ENCODE peak calls at places on chromosomes 12 and 14, in six cellular contexts. H is brain microvascular endothelial cell, B is GM23338, G is choroid plexus epithelial cell, M is hepatocyte, A is sigmoid colon. S is an unnamed sample.

GRCh38 chr12:25585021-25585523 is 32.0 kb upstream of the LMNTD1 start:
- DNase-seq in H (no peak), M (peak; percentile 16), B (no peak), A (peak; percentile 80), G (peak; percentile 99), S (peak; percentile 88)

GRCh38 chr12:28963554-28963953 is 185.5 kb upstream of the FAR2 start:
- DNase-seq in A (no peak), M (peak; percentile 14), H (no peak), G (peak; percentile 76), B (peak; percentile 64), S (peak; percentile 64)

GRCh38 chr12:115227137-115227615 is 543.2 kb upstream of the TBX3 start:
- DNase-seq in M (peak; percentile 80), B (no peak), H (peak; percentile 68), G (peak; percentile 69), A (no peak), S (peak; percentile 89)

GRCh38 chr12:76878899-76879709 is at the start of gene CSRP2:
- DNase-seq in H (peak; percentile 66), G (peak; percentile 74), M (peak; percentile 95), B (peak; percentile 97), A (peak; percentile 93), S (peak; percentile 89)

GRCh38 chr14:97851438-97851995 is 1054.3 kb downstream of the VRK1 start:
- DNase-seq in H (no peak), G (no peak), A (no peak), M (no peak), B (no peak), S (no peak)

GRCh38 chr14:53011053-53011462 is 60.2 kb upstream of the FERMT2 start:
- DNase-seq in B (peak; percentile 79), M (peak; percentile 69), G (peak; percentile 98), A (peak; percentile 93), H (peak; percentile 97), S (peak; percentile 99)

GRCh38 chr14:69355955-69356321 is 42.2 kb downstream of the ERH start:
- DNase-seq in G (peak; percentile 42), A (peak; percentile 81), B (no peak), M (peak; percentile 37), H (peak; percentile 17), S (peak; percentile 73)

GRCh38 chr12:54060975-54061778 is 7.5 kb downstream of the HOXC4 start:
- DNase-seq in A (no peak), G (no peak), B (no peak), M (no peak), H (no peak), S (no peak)

GRCh38 chr12:67496616-67497015 is 151.9 kb upstream of the DYRK2 start:
- DNase-seq in G (no peak), A (no peak), M (no peak), B (no peak), H (no peak), S (no peak)

GRCh38 chr14:70735043-70735442 is 74.3 kb downstream of the MAP3K9 start:
- DNase-seq in G (peak; percentile 38), H (no peak), B (no peak), A (no peak), M (peak; percentile 45), S (peak; percentile 10)

GRCh38 chr12:106276032-106276728 is 26.4 kb upstream of the TCP11L2 start:
- DNase-seq in M (no peak), B (no peak), H (no peak), G (no peak), A (no peak), S (no peak)

GRCh38 chr12:88986056-88986455 is 366.2 kb downstream of the DUSP6 start:
- DNase-seq in G (no peak), M (no peak), A (no peak), B (no peak), H (no peak), S (peak; percentile 62)

GRCh38 chr14:47208434-47208833 is 467.0 kb downstream of the MDGA2 start:
- DNase-seq in H (no peak), B (peak; percentile 17), A (no peak), M (peak; percentile 37), G (no peak), S (no peak)

GRCh38 chr12:2520722-2521246 is 274.0 kb upstream of the FKBP4 start:
- DNase-seq in G (no peak), B (no peak), M (no peak), H (no peak), A (no peak), S (no peak)

GRCh38 chr14:34331728-34332623 is 130.1 kb downstream of the SPTSSA start:
- DNase-seq in B (peak; percentile 85), G (peak; percentile 78), A (no peak), M (peak; percentile 79), H (peak; percentile 33), S (peak; percentile 56)

DNA sequence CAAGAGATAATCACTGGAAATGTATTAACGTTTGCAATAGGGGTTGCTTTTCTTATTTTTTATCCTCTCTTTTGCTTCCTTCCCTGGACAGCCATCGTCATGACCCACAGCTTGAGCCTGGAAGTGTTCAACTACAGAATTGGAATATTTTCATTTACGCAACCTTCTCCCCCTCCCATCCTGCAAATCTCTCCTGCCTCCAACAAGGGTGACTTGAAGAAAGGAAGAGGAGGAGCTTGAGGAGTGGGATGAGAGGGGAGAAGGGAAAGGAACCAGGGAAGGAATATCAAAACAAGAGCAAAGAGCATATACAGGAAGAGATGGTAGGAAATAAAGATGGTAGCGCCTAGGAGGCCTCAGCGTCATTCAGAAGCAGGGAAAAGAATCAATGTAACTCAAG is 1.6 kb upstream of the MANSC4 start:
- DNase-seq in A (no peak), H (peak; percentile 3), M (no peak), B (peak; percentile 23), G (peak; percentile 49), S (peak; percentile 27)
- H3K4me3 ChIP-seq in A (peak overlapping the region; percentile 69), H (peak overlapping the region; percentile 82), M (no peak overlapping the region), B (peak overlapping the region; percentile 80), G (peak overlapping the region; percentile 75), S (no peak overlapping the region)

GRCh38 chr12:114166360-114166759 is 200.2 kb upstream of the RBM19 start:
- DNase-seq in B (peak; percentile 87), A (no peak), H (no peak), M (peak; percentile 70), G (no peak), S (peak; percentile 52)
- TF ChIP-seq CTCF in B (peak; percentile 81), A (no peak), H (no peak), M (peak; percentile 56), G (no peak), S (peak; percentile 46)

GRCh38 chr14:92794961-92795360 is 856 bp downstream of the GOLGA5 start:
- DNase-seq in H (no peak), M (no peak), G (no peak), A (no peak), B (no peak), S (no peak)
- H3K4me3 ChIP-seq in H (peak overlapping the region; percentile 99), M (peak overlapping the region; percentile 46), G (peak overlapping the region; percentile 99), A (peak overlapping the region; percentile 70), B (peak overlapping the region; percentile 95), S (peak overlapping the region; percentile 69)

GRCh38 chr12:21453312-21453852 is 15.9 kb downstream of the PYROXD1 start:
- DNase-seq in M (no peak), H (no peak), G (no peak), B (no peak), A (no peak), S (no peak)

GRCh38 chr12:21456291-21456780 is 18.9 kb downstream of the PYROXD1 start:
- DNase-seq in G (no peak), A (no peak), M (no peak), H (no peak), B (no peak), S (peak; percentile 31)

DNA sequence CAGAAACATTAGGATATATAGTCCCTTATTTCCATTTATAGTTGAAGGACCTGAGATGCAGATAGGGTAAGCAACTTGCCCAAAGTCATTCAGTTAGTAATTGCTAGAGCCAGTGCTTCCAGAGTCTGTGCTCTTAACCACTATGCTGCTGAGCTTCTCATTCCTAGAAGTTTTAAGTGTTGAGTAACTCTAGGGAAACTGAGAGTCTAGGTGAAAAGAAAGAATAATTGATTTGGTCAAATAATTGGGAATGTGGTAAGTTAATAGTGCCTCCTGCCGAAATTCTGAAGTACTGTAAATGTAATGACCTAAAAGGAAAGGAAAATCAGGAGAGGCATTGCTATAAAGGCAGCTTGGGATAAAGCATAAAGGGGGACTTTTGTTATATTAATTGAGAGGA is 14.1 kb downstream of the PYROXD1 start:
- DNase-seq in H (peak; percentile 18), B (peak; percentile 71), M (no peak), G (peak; percentile 62), A (no peak), S (no peak)
- TF ChIP-seq CTCF in H (peak; percentile 22), B (peak; percentile 66), M (peak; percentile 5), G (no peak), A (no peak), S (no peak)

GRCh38 chr14:37591941-37592287 is 3.1 kb downstream of the FOXA1 start:
- DNase-seq in A (no peak), G (no peak), M (peak; percentile 41), B (no peak), H (no peak), S (no peak)

GRCh38 chr14:37591311-37591940 is 3.6 kb downstream of the FOXA1 start:
- DNase-seq in M (peak; percentile 75), G (no peak), H (no peak), A (no peak), B (peak; percentile 83), S (no peak)

GRCh38 chr14:37588956-37589737 is 5.9 kb downstream of the FOXA1 start:
- DNase-seq in H (no peak), M (no peak), G (no peak), A (no peak), B (peak; percentile 51), S (no peak)

GRCh38 chr14:37590096-37590809 is 4.8 kb downstream of the FOXA1 start:
- DNase-seq in M (no peak), G (no peak), A (no peak), H (no peak), B (no peak), S (no peak)

DNA sequence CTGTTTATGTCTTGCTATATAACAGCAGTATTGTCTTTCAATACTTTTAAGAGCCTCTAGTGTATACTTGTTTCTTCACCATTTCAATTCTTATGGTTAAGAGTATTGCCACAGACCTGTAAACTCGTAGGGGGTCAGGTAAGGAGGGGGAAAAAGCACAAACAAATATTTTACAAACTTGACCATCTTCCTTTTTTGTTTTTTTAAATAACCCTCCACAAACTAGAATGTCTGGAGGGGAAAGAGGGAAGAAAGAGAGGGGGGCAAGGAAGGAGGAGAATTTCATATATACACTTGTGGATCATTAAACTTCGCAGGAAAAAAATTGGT is 4.3 kb downstream of the FOXA1 start:
- DNase-seq in H (no peak), G (no peak), B (no peak), M (no peak), A (no peak), S (no peak)
- H3K4me3 ChIP-seq in H (no peak overlapping the region), G (no peak overlapping the region), B (peak overlapping the region; percentile 49), M (peak overlapping the region; percentile 54), A (no peak overlapping the region), S (no peak overlapping the region)

GRCh38 chr14:88727057-88727456 is 65.7 kb downstream of the EML5 start:
- DNase-seq in B (no peak), A (no peak), G (no peak), H (no peak), M (no peak), S (no peak)

DNA sequence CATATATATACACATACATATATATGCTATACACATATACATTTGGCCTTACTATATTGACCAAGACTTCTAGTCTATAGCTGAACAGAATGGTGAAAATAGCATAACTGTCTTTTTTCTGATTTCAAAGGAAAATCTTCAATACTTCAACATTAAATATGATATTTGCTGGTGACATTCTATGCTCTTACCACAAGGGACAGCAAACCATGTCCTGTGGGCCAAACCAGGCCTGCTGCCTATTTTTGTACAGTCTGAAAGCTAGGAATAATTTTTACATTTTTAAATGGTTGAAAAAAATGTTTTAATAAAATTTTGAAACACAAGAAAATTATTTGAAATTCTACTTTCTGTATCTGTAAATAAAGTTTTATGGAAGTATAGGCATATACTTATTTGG is 63.6 kb downstream of the EML5 start:
- DNase-seq in A (no peak), G (peak; percentile 8), B (no peak), M (no peak), H (no peak), S (peak; percentile 2)
- TF ChIP-seq CTCF in A (no peak), G (peak; percentile 48), B (peak; percentile 40), M (no peak), H (peak; percentile 64), S (peak; percentile 38)

S was measured in cardiac fibroblast.